ENCODE peak calls at places on chromosomes 7 and 10, in four cellular contexts. One of them, this sample, is unnamed.

GRCh38 chr10:72331575-72332422 is 22.9 kb downstream of the DNAJB12 start:
- DNase-seq in IMR-90: peak; percentile 31
- DNase-seq in H1: peak; percentile 88
- DNase-seq in H9: peak; percentile 99
- DNase-seq in this sample: peak; percentile 97

GRCh38 chr7:139105037-139105382 is 4.5 kb downstream of the ZC3HAV1 start:
- DNase-seq in IMR-90: no peak
- DNase-seq in H1: no peak
- DNase-seq in H9: no peak
- DNase-seq in this sample: no peak

GRCh38 chr10:12566161-12567115 is 217.1 kb downstream of the CAMK1D start:
- DNase-seq in IMR-90: peak; percentile 52
- DNase-seq in H1: no peak
- DNase-seq in H9: no peak
- DNase-seq in this sample: no peak

GRCh38 chr10:13371879-13372470 is 23.9 kb upstream of the SEPHS1 start:
- DNase-seq in IMR-90: peak; percentile 83
- DNase-seq in H1: peak; percentile 72
- DNase-seq in H9: peak; percentile 80
- DNase-seq in this sample: peak; percentile 90

GRCh38 chr10:133141963-133142350 is 18.1 kb upstream of the KNDC1 start:
- DNase-seq in IMR-90: no peak
- DNase-seq in H1: peak; percentile 43
- DNase-seq in H9: peak; percentile 27
- DNase-seq in this sample: no peak

GRCh38 chr7:137801003-137801402 is 45.8 kb downstream of the DGKI start:
- DNase-seq in IMR-90: peak; percentile 68
- DNase-seq in H1: no peak
- DNase-seq in H9: no peak
- DNase-seq in this sample: no peak

GRCh38 chr7:111532625-111533024 is 29.7 kb downstream of the IMMP2L start:
- DNase-seq in IMR-90: no peak
- DNase-seq in H1: no peak
- DNase-seq in H9: no peak
- DNase-seq in this sample: no peak

GRCh38 chr7:34165927-34166550 is 260.7 kb downstream of the BMPER start:
- DNase-seq in IMR-90: peak; percentile 60
- DNase-seq in H1: no peak
- DNase-seq in H9: no peak
- DNase-seq in this sample: peak; percentile 57

GRCh38 chr7:107432261-107432660 is 37.6 kb upstream of the GPR22 start:
- DNase-seq in IMR-90: no peak
- DNase-seq in H1: no peak
- DNase-seq in H9: no peak
- DNase-seq in this sample: no peak

GRCh38 chr7:157565981-157566630 is 229.3 kb downstream of the DNAJB6 start:
- DNase-seq in IMR-90: no peak
- DNase-seq in H1: no peak
- DNase-seq in H9: no peak
- DNase-seq in this sample: no peak

GRCh38 chr7:116165717-116166116 is 44.6 kb upstream of the TES start:
- DNase-seq in IMR-90: no peak
- DNase-seq in H1: no peak
- DNase-seq in H9: no peak
- DNase-seq in this sample: no peak

GRCh38 chr10:93815304-93816091 is 57.8 kb downstream of the LGI1 start:
- DNase-seq in IMR-90: no peak
- DNase-seq in H1: no peak
- DNase-seq in H9: peak; percentile 37
- DNase-seq in this sample: peak; percentile 57

GRCh38 chr7:99562832-99563231 is 4.4 kb downstream of the ZNF655 start:
- DNase-seq in IMR-90: peak; percentile 100
- DNase-seq in H1: no peak
- DNase-seq in H9: no peak
- DNase-seq in this sample: peak; percentile 98

GRCh38 chr7:82442492-82443043 is 1.0 kb downstream of the CACNA2D1 start:
- DNase-seq in IMR-90: peak; percentile 19
- DNase-seq in H1: peak; percentile 55
- DNase-seq in H9: no peak
- DNase-seq in this sample: peak; percentile 58

GRCh38 chr7:4682621-4683042 is 537 bp downstream of the FOXK1 start:
- DNase-seq in IMR-90: peak; percentile 47
- DNase-seq in H1: peak; percentile 54
- DNase-seq in H9: peak; percentile 37
- DNase-seq in this sample: peak; percentile 63

GRCh38 chr10:62817763-62818425 is 1.7 kb upstream of the EGR2 start:
- DNase-seq in IMR-90: peak; percentile 61
- DNase-seq in H1: no peak
- DNase-seq in H9: peak; percentile 89
- DNase-seq in this sample: peak; percentile 92

GRCh38 chr7:93811198-93811597 is 79.4 kb downstream of the TFPI2 start:
- DNase-seq in IMR-90: no peak
- DNase-seq in H1: no peak
- DNase-seq in H9: no peak
- DNase-seq in this sample: no peak

GRCh38 chr7:48298779-48299178 is 127.5 kb downstream of the ABCA13 start:
- DNase-seq in IMR-90: peak; percentile 84
- DNase-seq in H1: no peak
- DNase-seq in H9: no peak
- DNase-seq in this sample: peak; percentile 5

GRCh38 chr10:12428447-12429135 is 79.2 kb downstream of the CAMK1D start:
- DNase-seq in IMR-90: no peak
- DNase-seq in H1: no peak
- DNase-seq in H9: no peak
- DNase-seq in this sample: no peak

GRCh38 chr7:26919906-26920530 is 55.6 kb upstream of the SKAP2 start:
- DNase-seq in IMR-90: no peak
- DNase-seq in H1: no peak
- DNase-seq in H9: no peak
- DNase-seq in this sample: no peak

DNA sequence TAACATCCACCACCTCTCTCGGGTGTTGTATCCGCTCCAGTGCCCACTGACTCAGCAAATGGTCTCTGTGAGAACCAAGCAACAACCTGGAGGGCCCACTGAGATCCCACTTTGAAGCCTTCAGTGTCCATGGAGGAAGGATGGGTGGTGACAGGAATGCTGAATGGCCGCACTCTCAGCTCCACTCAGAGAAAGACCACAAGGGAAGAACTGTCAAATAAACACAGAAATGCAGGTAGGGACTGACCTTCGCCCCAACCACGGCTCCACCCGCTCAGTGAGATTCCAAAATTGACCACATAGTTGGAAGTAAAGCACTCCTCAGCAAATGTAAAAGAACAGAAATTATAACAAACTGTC is 65.8 kb downstream of the VIPR2 start:
- DNase-seq in IMR-90: no peak
- DNase-seq in H1: peak; percentile 13
- DNase-seq in H9: peak; percentile 6
- DNase-seq in this sample: no peak
- H2BK5ac ChIP-seq in IMR-90: no peak overlapping the region
- H2BK5ac ChIP-seq in H1: no peak overlapping the region
- H2BK5ac ChIP-seq in H9: no peak overlapping the region
- H2BK5ac ChIP-seq in this sample: no peak overlapping the region

DNA sequence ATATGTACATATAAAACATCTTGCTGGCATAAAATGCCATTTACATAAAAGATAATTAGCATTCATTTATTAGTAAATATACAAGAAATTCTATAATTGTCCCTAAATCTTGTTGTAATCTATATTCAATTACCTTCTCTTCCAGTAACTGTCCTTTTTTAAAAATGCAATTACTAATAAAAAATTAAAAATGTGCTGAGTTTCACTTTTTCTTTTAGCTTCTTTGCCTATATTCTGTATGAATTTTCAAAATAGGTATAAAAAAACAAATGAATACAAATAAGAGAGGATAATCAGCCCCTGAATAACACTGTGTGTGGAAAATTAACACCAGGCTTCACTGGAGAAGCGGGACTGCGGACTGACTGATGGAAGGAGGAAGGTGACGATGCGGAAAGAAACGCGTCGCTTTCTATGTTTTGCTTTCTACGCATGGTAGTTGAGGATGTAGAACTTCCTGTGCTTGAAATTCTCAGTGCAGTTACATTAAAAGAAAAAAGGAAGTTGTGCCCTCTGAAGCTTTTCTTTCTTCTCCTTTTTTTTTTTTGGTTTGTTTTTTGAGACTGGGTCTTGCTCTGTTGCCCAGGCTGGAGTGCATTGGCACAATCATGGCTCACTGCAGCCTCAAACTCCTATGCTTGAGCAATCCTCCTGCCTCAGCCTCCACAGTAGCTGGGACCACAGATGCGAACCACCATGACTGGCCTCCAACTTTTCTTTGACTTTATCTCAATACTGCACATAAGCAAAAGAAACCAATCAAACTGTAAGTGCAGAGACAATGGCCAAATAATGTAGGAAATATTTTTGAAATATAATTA is 7.4 kb upstream of the ZMYND11 start:
- DNase-seq in IMR-90: no peak
- DNase-seq in H1: no peak
- DNase-seq in H9: no peak
- DNase-seq in this sample: no peak
- H4K5ac ChIP-seq in IMR-90: no peak overlapping the region
- H4K5ac ChIP-seq in H1: no peak overlapping the region
- H4K5ac ChIP-seq in H9: no peak overlapping the region
- H4K5ac ChIP-seq in this sample: no peak overlapping the region

DNA sequence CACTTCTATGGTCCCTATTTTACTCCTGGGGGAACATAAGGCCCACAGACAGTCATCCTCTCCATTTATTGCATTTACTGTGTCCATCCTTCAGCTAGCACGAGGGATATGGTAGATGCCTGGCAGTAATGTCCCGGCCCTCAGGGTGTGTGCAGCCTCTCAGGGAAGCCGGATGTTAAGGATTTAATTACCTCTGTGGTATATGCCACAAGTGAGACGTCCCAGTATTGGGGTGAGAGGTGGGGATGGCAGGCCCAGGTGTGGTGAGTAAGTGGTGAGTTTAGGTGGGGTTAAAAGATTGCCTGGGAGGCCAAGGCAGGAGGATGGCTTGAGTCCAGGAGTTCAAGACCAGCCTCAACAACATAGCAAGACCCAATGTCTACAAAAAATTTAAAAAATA is 144.9 kb downstream of the SH3PXD2A start:
- DNase-seq in IMR-90: no peak
- DNase-seq in H1: no peak
- DNase-seq in H9: no peak
- DNase-seq in this sample: no peak
- H3K27ac ChIP-seq in IMR-90: no peak overlapping the region
- H3K27ac ChIP-seq in H1: no peak overlapping the region
- H3K27ac ChIP-seq in H9: no peak overlapping the region
- H3K27ac ChIP-seq in this sample: no peak overlapping the region

DNA sequence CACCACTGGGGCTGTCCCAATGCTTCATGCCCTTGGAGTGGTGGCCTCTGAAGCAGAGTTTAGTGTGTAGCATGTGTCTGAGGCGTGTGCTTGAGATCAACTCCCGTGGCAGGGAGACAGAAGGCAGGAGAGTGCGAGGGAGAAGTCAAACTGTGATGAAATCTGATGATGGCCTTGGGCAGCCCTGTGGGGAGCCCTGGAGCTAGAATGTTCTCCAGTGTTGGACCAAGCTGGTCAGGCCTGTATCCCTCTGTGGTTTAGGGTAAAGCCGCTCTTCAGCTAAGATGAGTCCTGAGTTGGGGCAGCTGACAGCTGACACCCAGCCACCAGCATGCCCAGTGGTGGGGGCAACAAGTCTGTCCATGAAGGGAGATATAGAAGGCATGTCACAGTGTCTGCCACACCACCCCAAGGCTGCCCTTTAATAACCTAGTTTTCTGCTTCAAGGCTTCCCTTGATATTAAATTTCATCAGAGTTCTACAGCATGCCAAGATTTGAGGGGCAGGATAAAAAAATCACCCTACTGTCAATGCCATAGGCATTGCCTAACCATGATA is 170.4 kb upstream of the SVIL start:
- DNase-seq in IMR-90: no peak
- DNase-seq in H1: no peak
- DNase-seq in H9: no peak
- DNase-seq in this sample: no peak
- H2BK5ac ChIP-seq in IMR-90: peak overlapping the region; percentile 91
- H2BK5ac ChIP-seq in H1: no peak overlapping the region
- H2BK5ac ChIP-seq in H9: no peak overlapping the region
- H2BK5ac ChIP-seq in this sample: no peak overlapping the region

GRCh38 chr10:129320340-129320739 is 146.7 kb upstream of the MGMT start:
- DNase-seq in IMR-90: no peak
- DNase-seq in H1: no peak
- DNase-seq in H9: no peak
- DNase-seq in this sample: no peak
- H4K5ac ChIP-seq in IMR-90: no peak overlapping the region
- H4K5ac ChIP-seq in H1: no peak overlapping the region
- H4K5ac ChIP-seq in H9: no peak overlapping the region
- H4K5ac ChIP-seq in this sample: no peak overlapping the region

GRCh38 chr7:144725070-144725469 is 110.8 kb downstream of the TPK1 start:
- DNase-seq in IMR-90: no peak
- DNase-seq in H1: no peak
- DNase-seq in H9: no peak
- DNase-seq in this sample: no peak
- H3K27ac ChIP-seq in IMR-90: no peak overlapping the region
- H3K27ac ChIP-seq in H1: no peak overlapping the region
- H3K27ac ChIP-seq in H9: no peak overlapping the region
- H3K27ac ChIP-seq in this sample: no peak overlapping the region

DNA sequence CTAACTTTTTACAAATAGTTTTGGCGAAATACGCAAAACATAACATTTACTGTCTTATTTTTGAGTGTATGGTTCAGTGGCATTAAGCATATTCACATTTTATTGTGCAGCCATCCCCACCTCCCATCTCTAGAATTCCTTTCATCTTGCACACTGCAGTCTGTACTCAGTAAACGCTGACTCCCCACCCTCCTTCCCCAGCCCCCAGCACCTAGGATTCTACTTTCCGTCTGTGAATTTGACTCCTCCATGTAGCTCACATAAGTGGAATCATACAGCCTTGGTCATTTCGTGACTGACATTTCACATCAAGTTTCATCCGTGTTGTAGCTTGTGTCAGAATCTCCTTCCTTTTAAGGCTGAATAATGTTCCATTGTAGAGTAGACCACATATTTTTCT is 26.1 kb upstream of the TCERG1L start:
- DNase-seq in IMR-90: no peak
- DNase-seq in H1: no peak
- DNase-seq in H9: no peak
- DNase-seq in this sample: no peak
- H2BK5ac ChIP-seq in IMR-90: no peak overlapping the region
- H2BK5ac ChIP-seq in H1: no peak overlapping the region
- H2BK5ac ChIP-seq in H9: no peak overlapping the region
- H2BK5ac ChIP-seq in this sample: no peak overlapping the region

GRCh38 chr7:132730126-132730525 is 153.9 kb upstream of the PLXNA4 start:
- DNase-seq in IMR-90: no peak
- DNase-seq in H1: no peak
- DNase-seq in H9: no peak
- DNase-seq in this sample: no peak
- H4K5ac ChIP-seq in IMR-90: no peak overlapping the region
- H4K5ac ChIP-seq in H1: no peak overlapping the region
- H4K5ac ChIP-seq in H9: no peak overlapping the region
- H4K5ac ChIP-seq in this sample: no peak overlapping the region

This sample was measured in mesendoderm.